ENCODE peak calls at places on chromosomes 3 and 15, in five cellular contexts. C is AG04450, S is ovary, E is heart left ventricle, G is body of pancreas. Z is an unnamed sample.

GRCh38 chr3:3705090-3705775 is 94.0 kb upstream of the LRRN1 start:
- DNase-seq in C (no peak), S (peak; percentile 36), E (no peak), G (no peak), Z (no peak)

GRCh38 chr15:80660114-80660513 is 35.0 kb upstream of the ABHD17C start:
- DNase-seq in C (no peak), S (no peak), E (no peak), G (peak; percentile 21), Z (peak; percentile 24)

GRCh38 chr3:123899300-123899865 is 15.3 kb upstream of the MYLK start:
- DNase-seq in C (no peak), S (no peak), E (no peak), G (no peak), Z (no peak)

GRCh38 chr15:62932436-62932835 is 110.1 kb upstream of the TPM1 start:
- DNase-seq in C (peak; percentile 72), S (no peak), E (no peak), G (no peak), Z (no peak)

GRCh38 chr3:55164876-55165275 is 237.0 kb upstream of the LRTM1 start:
- DNase-seq in C (no peak), S (no peak), E (no peak), G (no peak), Z (no peak)

GRCh38 chr3:190070623-190071347 is 49.9 kb downstream of the P3H2 start:
- DNase-seq in C (no peak), S (no peak), E (no peak), G (no peak), Z (no peak)

GRCh38 chr15:40149339-40149738 is 11.5 kb upstream of the BUB1B start:
- DNase-seq in C (no peak), S (no peak), E (no peak), G (no peak), Z (no peak)

GRCh38 chr3:111823341-111823830 is 35.7 kb upstream of the PHLDB2 start:
- DNase-seq in C (no peak), S (no peak), E (no peak), G (no peak), Z (no peak)

GRCh38 chr3:133384331-133385027 is 15.4 kb upstream of the BFSP2 start:
- DNase-seq in C (peak; percentile 26), S (peak; percentile 64), E (peak; percentile 59), G (peak; percentile 68), Z (peak; percentile 82)

GRCh38 chr3:150216041-150216811 is 191.9 kb upstream of the TSC22D2 start:
- DNase-seq in C (no peak), S (peak; percentile 48), E (peak; percentile 64), G (no peak), Z (peak; percentile 80)

GRCh38 chr15:92809880-92810361 is 90.2 kb upstream of the CHD2 start:
- DNase-seq in C (no peak), S (no peak), E (peak; percentile 62), G (peak; percentile 57), Z (peak; percentile 46)

GRCh38 chr15:95958417-95958816 is 372.1 kb upstream of the NR2F2 start:
- DNase-seq in C (no peak), S (no peak), E (no peak), G (no peak), Z (no peak)

GRCh38 chr3:128987297-128987696 is 6.6 kb downstream of the CFAP92 start:
- DNase-seq in C (no peak), S (no peak), E (no peak), G (no peak), Z (no peak)

GRCh38 chr15:51299187-51300015 is 39.0 kb downstream of the CYP19A1 start:
- DNase-seq in C (no peak), S (no peak), E (no peak), G (no peak), Z (peak; percentile 17)

GRCh38 chr3:94249491-94250079 is 186.7 kb downstream of the NSUN3 start:
- DNase-seq in C (peak; percentile 30), S (peak; percentile 52), E (no peak), G (peak; percentile 76), Z (peak; percentile 76)

GRCh38 chr3:108125550-108126071 is 34.8 kb upstream of the CD47 start:
- DNase-seq in C (no peak), S (no peak), E (no peak), G (no peak), Z (peak; percentile 51)

DNA sequence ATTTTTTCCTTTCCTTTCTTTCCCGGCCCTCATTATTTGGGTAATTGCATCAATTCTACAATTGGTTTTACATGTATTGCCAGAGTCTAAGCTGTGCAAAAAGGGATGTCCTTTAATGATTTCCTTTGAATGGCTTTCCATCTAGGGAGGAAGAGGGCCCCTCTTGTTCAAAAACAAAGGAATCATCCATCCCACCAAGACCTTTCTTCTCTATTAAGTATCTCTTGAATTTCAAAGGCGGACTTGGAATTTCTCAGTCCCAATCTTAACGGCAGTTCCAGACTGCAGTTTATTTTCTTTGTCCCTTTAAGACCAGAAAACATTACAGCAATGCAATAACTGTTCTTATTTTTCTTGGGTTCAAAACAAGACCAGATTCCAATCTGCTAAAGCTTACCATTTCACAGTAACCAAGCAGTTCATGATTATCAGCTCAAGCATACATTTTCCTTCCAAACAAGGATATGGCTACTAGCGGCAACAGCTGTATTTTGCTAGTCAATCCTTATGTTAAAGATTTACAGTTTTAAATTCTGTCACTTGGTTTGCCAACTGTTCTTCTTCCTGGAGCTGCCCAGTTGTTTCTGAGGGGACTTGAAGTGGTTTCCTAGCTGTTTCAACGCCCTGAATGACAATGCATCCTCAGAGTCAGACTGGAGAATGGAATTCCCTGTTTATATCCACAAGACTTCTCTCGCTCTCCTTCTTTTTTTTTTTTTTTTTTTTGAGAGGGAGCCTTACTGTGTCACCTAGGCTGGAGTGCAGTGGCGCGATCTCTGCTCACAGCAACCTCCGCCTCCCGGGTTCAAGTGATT is 91.4 kb upstream of the LRIG1 start:
- DNase-seq in C (no peak), S (no peak), E (no peak), G (no peak), Z (no peak)
- H3K27ac ChIP-seq in C (peak overlapping the region; percentile 92), S (no peak overlapping the region), E (no peak overlapping the region), G (no peak overlapping the region), Z (no peak overlapping the region)

GRCh38 chr3:156160653-156161052 is 40.3 kb downstream of the KCNAB1 start:
- DNase-seq in C (no peak), S (no peak), E (no peak), G (no peak), Z (no peak)
- H3K27ac ChIP-seq in C (no peak overlapping the region), S (no peak overlapping the region), E (no peak overlapping the region), G (no peak overlapping the region), Z (no peak overlapping the region)

GRCh38 chr15:84827246-84827645 is 10.1 kb downstream of the ALPK3 start:
- DNase-seq in C (no peak), S (no peak), E (no peak), G (no peak), Z (no peak)

GRCh38 chr15:84829428-84829827 is 12.3 kb downstream of the ALPK3 start:
- DNase-seq in C (no peak), S (no peak), E (no peak), G (no peak), Z (no peak)

GRCh38 chr15:84831028-84831427 is 13.9 kb downstream of the ALPK3 start:
- DNase-seq in C (no peak), S (no peak), E (no peak), G (no peak), Z (no peak)

GRCh38 chr15:84826369-84826823 is 9.2 kb downstream of the ALPK3 start:
- DNase-seq in C (no peak), S (peak; percentile 57), E (peak; percentile 46), G (peak; percentile 75), Z (peak; percentile 9)

DNA sequence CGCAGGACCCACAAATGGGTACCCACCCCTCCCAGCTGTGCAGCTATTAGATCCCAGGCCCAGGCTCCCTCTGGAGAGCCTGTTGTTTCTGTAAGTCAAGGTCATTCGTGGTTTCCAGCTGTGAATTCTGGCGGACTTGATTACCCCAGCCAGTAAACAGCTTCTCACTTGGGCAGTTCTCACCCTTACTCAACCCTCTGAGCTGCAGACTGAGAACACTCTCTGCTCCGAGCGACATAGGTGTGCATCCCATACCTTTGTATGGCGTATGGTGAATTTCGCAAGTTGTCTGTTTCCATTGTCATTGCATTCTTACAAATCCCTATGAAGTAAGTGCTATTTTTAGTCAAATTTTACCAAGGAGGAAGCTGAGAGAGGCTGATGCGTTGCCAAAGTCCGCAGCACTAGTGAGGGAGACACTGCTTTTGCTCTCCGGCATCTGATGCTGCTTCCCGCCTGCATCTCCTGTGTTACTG is 11.3 kb downstream of the ALPK3 start:
- DNase-seq in C (no peak), S (peak; percentile 69), E (peak; percentile 49), G (no peak), Z (no peak)
- H3K27ac ChIP-seq in C (no peak overlapping the region), S (peak overlapping the region; percentile 55), E (peak overlapping the region; percentile 94), G (peak overlapping the region; percentile 44), Z (no peak overlapping the region)

GRCh38 chr3:37861540-37862051 is at the start of gene CTDSPL:
- DNase-seq in C (no peak), S (peak; percentile 72), E (peak; percentile 46), G (peak; percentile 37), Z (peak; percentile 55)

GRCh38 chr3:37862219-37862711 is 585 bp downstream of the CTDSPL start:
- DNase-seq in C (no peak), S (peak; percentile 78), E (peak; percentile 54), G (peak; percentile 27), Z (peak; percentile 71)

GRCh38 chr3:37858742-37859141 is 2.9 kb upstream of the CTDSPL start:
- DNase-seq in C (no peak), S (no peak), E (no peak), G (no peak), Z (no peak)

GRCh38 chr3:37859354-37859753 is 2.3 kb upstream of the CTDSPL start:
- DNase-seq in C (no peak), S (no peak), E (no peak), G (no peak), Z (no peak)

DNA sequence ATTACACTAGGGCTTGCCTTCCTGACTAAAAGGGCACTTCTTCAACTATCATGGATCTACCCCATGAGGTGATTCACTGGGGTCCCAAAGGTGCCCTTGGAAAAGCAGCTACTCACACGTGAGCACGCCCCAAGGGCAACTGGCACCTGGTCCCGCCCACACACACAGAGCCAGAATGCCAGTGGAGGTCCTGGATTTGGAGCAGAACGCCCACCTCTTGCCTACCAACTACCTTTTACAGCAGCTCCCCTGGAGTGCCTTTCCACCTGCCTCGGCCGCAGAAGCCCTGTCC is 1.8 kb upstream of the CTDSPL start:
- DNase-seq in C (no peak), S (no peak), E (no peak), G (no peak), Z (no peak)
- H3K27ac ChIP-seq in C (peak overlapping the region; percentile 32), S (peak overlapping the region; percentile 87), E (peak overlapping the region; percentile 88), G (peak overlapping the region; percentile 77), Z (peak overlapping the region; percentile 30)

GRCh38 chr15:65244638-65245037 is 33.4 kb upstream of the CILP start:
- DNase-seq in C (no peak), S (no peak), E (no peak), G (no peak), Z (no peak)
- H3K27ac ChIP-seq in C (no peak overlapping the region), S (no peak overlapping the region), E (peak overlapping the region; percentile 63), G (no peak overlapping the region), Z (no peak overlapping the region)

GRCh38 chr3:99269606-99270355 is 368.3 kb upstream of the DCBLD2 start:
- DNase-seq in C (no peak), S (no peak), E (peak; percentile 36), G (no peak), Z (peak; percentile 2)
- H3K27ac ChIP-seq in C (no peak overlapping the region), S (no peak overlapping the region), E (no peak overlapping the region), G (no peak overlapping the region), Z (no peak overlapping the region)

DNA sequence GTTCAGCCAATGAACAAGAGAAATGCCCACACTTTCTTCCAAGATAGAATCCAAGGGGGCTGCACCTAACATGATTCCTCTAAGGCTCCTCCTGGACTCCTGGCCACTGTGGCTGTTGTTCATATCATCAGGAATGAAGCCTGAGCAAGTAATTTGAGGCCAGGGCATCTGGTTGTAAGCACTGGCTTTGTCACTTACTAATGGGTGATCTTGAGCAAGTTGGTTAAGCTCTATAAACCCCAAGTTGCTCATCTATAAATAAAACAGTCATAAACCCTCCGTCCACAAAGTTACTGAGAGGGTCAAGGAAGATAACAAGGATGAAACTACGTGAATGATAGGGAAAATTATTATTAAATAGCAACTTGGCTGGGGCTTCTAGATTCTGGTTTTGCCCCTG is 58.3 kb downstream of the CDC25A start:
- DNase-seq in C (no peak), S (no peak), E (no peak), G (no peak), Z (no peak)
- H3K27ac ChIP-seq in C (peak overlapping the region; percentile 84), S (peak overlapping the region; percentile 76), E (peak overlapping the region; percentile 75), G (no peak overlapping the region), Z (peak overlapping the region; percentile 29)

Z was measured in thyroid gland.